ENCODE peak calls at places on chromosomes 4 and X, in seven cellular contexts. One of them, this sample, is unnamed.

GRCh38 chr4:176660561-176660960 is 132.2 kb downstream of the VEGFC start:
- DNase-seq in AG09309: no peak
- DNase-seq in transverse colon: no peak
- DNase-seq in lung: no peak
- DNase-seq in kidney epithelial cell: no peak
- DNase-seq in AG10803: no peak
- DNase-seq in fibroblast of mammary gland: no peak
- DNase-seq in this sample: no peak

GRCh38 chr4:165175879-165176278 is 31.5 kb upstream of the KLHL2 start:
- DNase-seq in AG09309: no peak
- DNase-seq in transverse colon: no peak
- DNase-seq in lung: no peak
- DNase-seq in kidney epithelial cell: no peak
- DNase-seq in AG10803: no peak
- DNase-seq in fibroblast of mammary gland: no peak
- DNase-seq in this sample: no peak

GRCh38 chr4:162984621-162985020 is 182.1 kb downstream of the NAF1 start:
- DNase-seq in AG09309: no peak
- DNase-seq in transverse colon: no peak
- DNase-seq in lung: no peak
- DNase-seq in kidney epithelial cell: no peak
- DNase-seq in AG10803: no peak
- DNase-seq in fibroblast of mammary gland: no peak
- DNase-seq in this sample: no peak

GRCh38 chr4:128846063-128846462 is 36.6 kb downstream of the JADE1 start:
- DNase-seq in AG09309: no peak
- DNase-seq in transverse colon: no peak
- DNase-seq in lung: no peak
- DNase-seq in kidney epithelial cell: no peak
- DNase-seq in AG10803: no peak
- DNase-seq in fibroblast of mammary gland: no peak
- DNase-seq in this sample: no peak

GRCh38 chr4:61555789-61556188 is 355.7 kb downstream of the ADGRL3 start:
- DNase-seq in AG09309: no peak
- DNase-seq in transverse colon: peak
- DNase-seq in lung: no peak
- DNase-seq in kidney epithelial cell: peak
- DNase-seq in AG10803: no peak
- DNase-seq in fibroblast of mammary gland: no peak
- DNase-seq in this sample: no peak

GRCh38 chr4:76301068-76301774 is 5.3 kb upstream of the STBD1 start:
- DNase-seq in AG09309: peak
- DNase-seq in transverse colon: no peak
- DNase-seq in lung: no peak
- DNase-seq in kidney epithelial cell: peak
- DNase-seq in AG10803: peak
- DNase-seq in fibroblast of mammary gland: peak
- DNase-seq in this sample: no peak

GRCh38 chrX:133045986-133046385 is 50.9 kb downstream of the USP26 start:
- DNase-seq in AG09309: no peak
- DNase-seq in transverse colon: no peak
- DNase-seq in lung: no peak
- DNase-seq in kidney epithelial cell: no peak
- DNase-seq in AG10803: peak
- DNase-seq in fibroblast of mammary gland: peak
- DNase-seq in this sample: no peak

GRCh38 chr4:40333921-40334352 is 1.2 kb upstream of the CHRNA9 start:
- DNase-seq in AG09309: no peak
- DNase-seq in transverse colon: no peak
- DNase-seq in lung: no peak
- DNase-seq in kidney epithelial cell: peak
- DNase-seq in AG10803: peak
- DNase-seq in fibroblast of mammary gland: peak
- DNase-seq in this sample: no peak

GRCh38 chr4:74555231-74555630 is 110.3 kb downstream of the AREG start:
- DNase-seq in AG09309: no peak
- DNase-seq in transverse colon: no peak
- DNase-seq in lung: no peak
- DNase-seq in kidney epithelial cell: peak
- DNase-seq in AG10803: peak
- DNase-seq in fibroblast of mammary gland: peak
- DNase-seq in this sample: no peak

GRCh38 chr4:85761803-85762202 is 286.9 kb downstream of the ARHGAP24 start:
- DNase-seq in AG09309: no peak
- DNase-seq in transverse colon: peak
- DNase-seq in lung: no peak
- DNase-seq in kidney epithelial cell: no peak
- DNase-seq in AG10803: peak
- DNase-seq in fibroblast of mammary gland: peak
- DNase-seq in this sample: no peak

GRCh38 chr4:176238157-176238608 is 30.8 kb downstream of the ASB5 start:
- DNase-seq in AG09309: peak
- DNase-seq in transverse colon: no peak
- DNase-seq in lung: no peak
- DNase-seq in kidney epithelial cell: no peak
- DNase-seq in AG10803: peak
- DNase-seq in fibroblast of mammary gland: peak
- DNase-seq in this sample: no peak

GRCh38 chr4:69054578-69055200 is 41.6 kb upstream of the UGT2B7 start:
- DNase-seq in AG09309: no peak
- DNase-seq in transverse colon: no peak
- DNase-seq in lung: no peak
- DNase-seq in kidney epithelial cell: peak
- DNase-seq in AG10803: peak
- DNase-seq in fibroblast of mammary gland: peak
- DNase-seq in this sample: no peak

GRCh38 chrX:776061-776460 is 145.5 kb downstream of the SHOX start:
- DNase-seq in AG09309: no peak
- DNase-seq in transverse colon: no peak
- DNase-seq in lung: no peak
- DNase-seq in kidney epithelial cell: no peak
- DNase-seq in AG10803: no peak
- DNase-seq in fibroblast of mammary gland: no peak
- DNase-seq in this sample: no peak

GRCh38 chrX:786441-786881 is 155.9 kb downstream of the SHOX start:
- DNase-seq in AG09309: no peak
- DNase-seq in transverse colon: no peak
- DNase-seq in lung: no peak
- DNase-seq in kidney epithelial cell: no peak
- DNase-seq in AG10803: no peak
- DNase-seq in fibroblast of mammary gland: no peak
- DNase-seq in this sample: no peak

GRCh38 chrX:784829-785228 is 154.2 kb downstream of the SHOX start:
- DNase-seq in AG09309: no peak
- DNase-seq in transverse colon: no peak
- DNase-seq in lung: no peak
- DNase-seq in kidney epithelial cell: no peak
- DNase-seq in AG10803: no peak
- DNase-seq in fibroblast of mammary gland: no peak
- DNase-seq in this sample: no peak

GRCh38 chrX:776529-777230 is 146.1 kb downstream of the SHOX start:
- DNase-seq in AG09309: no peak
- DNase-seq in transverse colon: no peak
- DNase-seq in lung: no peak
- DNase-seq in kidney epithelial cell: no peak
- DNase-seq in AG10803: no peak
- DNase-seq in fibroblast of mammary gland: no peak
- DNase-seq in this sample: no peak

GRCh38 chrX:781216-782211 is 150.9 kb downstream of the SHOX start:
- DNase-seq in AG09309: no peak
- DNase-seq in transverse colon: no peak
- DNase-seq in lung: no peak
- DNase-seq in kidney epithelial cell: no peak
- DNase-seq in AG10803: no peak
- DNase-seq in fibroblast of mammary gland: no peak
- DNase-seq in this sample: no peak
- H3K4me3 ChIP-seq in AG09309: no peak
- H3K4me3 ChIP-seq in transverse colon: no peak
- H3K4me3 ChIP-seq in lung: no peak
- H3K4me3 ChIP-seq in kidney epithelial cell: no peak
- H3K4me3 ChIP-seq in AG10803: no peak
- H3K4me3 ChIP-seq in fibroblast of mammary gland: no peak
- H3K4me3 ChIP-seq in this sample: no peak

GRCh38 chrX:20265221-20265725 is 1.4 kb downstream of the RPS6KA3 start:
- DNase-seq in AG09309: no peak
- DNase-seq in transverse colon: peak
- DNase-seq in lung: peak
- DNase-seq in kidney epithelial cell: peak
- DNase-seq in AG10803: peak
- DNase-seq in fibroblast of mammary gland: peak
- DNase-seq in this sample: no peak

GRCh38 chrX:20266810-20267598 is at the start of gene RPS6KA3:
- DNase-seq in AG09309: no peak
- DNase-seq in transverse colon: peak
- DNase-seq in lung: peak
- DNase-seq in kidney epithelial cell: peak
- DNase-seq in AG10803: peak
- DNase-seq in fibroblast of mammary gland: peak
- DNase-seq in this sample: peak

GRCh38 chrX:20265726-20266681 is 705 bp downstream of the RPS6KA3 start:
- DNase-seq in AG09309: no peak
- DNase-seq in transverse colon: peak
- DNase-seq in lung: peak
- DNase-seq in kidney epithelial cell: no peak
- DNase-seq in AG10803: peak
- DNase-seq in fibroblast of mammary gland: no peak
- DNase-seq in this sample: no peak

GRCh38 chrX:20260885-20261284 is 5.8 kb downstream of the RPS6KA3 start:
- DNase-seq in AG09309: no peak
- DNase-seq in transverse colon: no peak
- DNase-seq in lung: no peak
- DNase-seq in kidney epithelial cell: no peak
- DNase-seq in AG10803: no peak
- DNase-seq in fibroblast of mammary gland: no peak
- DNase-seq in this sample: no peak

DNA sequence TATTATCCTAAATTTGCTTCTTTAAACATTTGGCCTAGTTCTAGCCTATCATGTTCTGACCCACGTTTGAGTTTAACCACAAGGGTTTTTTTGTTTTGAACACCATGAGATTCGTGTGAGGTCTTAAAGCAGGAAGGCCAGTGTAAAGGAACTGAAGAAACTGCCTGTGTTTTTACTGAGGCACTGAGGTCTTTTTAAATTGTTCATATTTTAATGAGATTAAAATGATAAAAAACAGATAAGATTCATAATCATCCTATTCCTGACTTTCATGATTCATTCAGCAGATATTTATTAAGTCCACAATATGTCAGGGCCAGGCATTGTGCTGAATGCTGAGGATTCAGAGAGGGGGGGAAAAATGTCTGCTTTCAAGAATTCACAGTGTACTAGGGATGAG is 3.2 kb downstream of the RPS6KA3 start:
- DNase-seq in AG09309: no peak
- DNase-seq in transverse colon: no peak
- DNase-seq in lung: no peak
- DNase-seq in kidney epithelial cell: no peak
- DNase-seq in AG10803: peak
- DNase-seq in fibroblast of mammary gland: peak
- DNase-seq in this sample: no peak
- H3K4me3 ChIP-seq in AG09309: no peak
- H3K4me3 ChIP-seq in transverse colon: no peak
- H3K4me3 ChIP-seq in lung: no peak
- H3K4me3 ChIP-seq in kidney epithelial cell: no peak
- H3K4me3 ChIP-seq in AG10803: no peak
- H3K4me3 ChIP-seq in fibroblast of mammary gland: no peak
- H3K4me3 ChIP-seq in this sample: no peak

DNA sequence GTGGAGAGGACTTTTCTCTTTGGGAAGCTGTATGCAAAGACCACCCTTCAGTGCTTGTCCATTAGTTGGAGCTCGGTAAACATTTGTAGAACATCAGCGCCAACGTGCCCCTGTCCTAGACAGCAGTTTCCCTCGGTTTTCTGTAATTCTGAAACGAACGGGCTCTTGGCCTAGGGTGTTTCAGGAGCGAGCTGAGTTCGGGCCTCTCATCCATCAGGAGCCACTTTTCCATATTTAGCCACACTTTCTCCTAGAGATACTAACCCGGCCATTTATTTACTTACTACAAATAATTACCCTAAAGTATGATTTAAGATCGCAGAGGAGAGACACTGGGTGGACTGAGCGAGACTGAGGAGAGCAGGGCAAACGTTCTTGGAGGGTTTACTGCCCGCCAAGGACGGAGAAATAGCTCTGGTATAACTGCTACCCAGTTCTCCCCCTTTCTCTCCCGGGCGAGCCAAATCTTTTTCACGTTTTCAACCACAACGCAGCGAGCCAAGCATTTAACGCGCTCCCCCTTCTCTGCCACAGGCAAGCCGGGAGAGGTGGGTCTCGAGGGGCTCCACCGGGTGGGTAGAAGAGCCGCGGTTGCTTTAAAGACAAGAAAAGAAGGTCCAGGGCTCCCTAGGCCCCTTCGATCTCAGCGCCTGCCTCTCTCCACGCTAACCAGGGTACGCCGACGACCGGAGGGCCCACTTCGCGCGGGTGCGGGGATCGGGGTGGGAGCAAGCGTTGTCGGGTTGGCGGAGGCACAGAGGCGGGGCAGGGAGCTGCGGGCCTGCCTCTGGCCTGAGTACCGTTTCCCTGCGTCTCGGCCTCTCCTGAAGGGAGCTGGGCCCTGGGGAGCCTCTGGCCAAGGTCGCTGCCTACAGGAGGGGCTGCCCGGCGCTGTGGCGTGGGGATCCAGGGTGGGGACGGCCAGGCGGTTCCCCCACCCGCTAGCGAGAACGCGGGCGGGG is 10.8 kb upstream of the PITX2 start:
- DNase-seq in AG09309: no peak
- DNase-seq in transverse colon: no peak
- DNase-seq in lung: no peak
- DNase-seq in kidney epithelial cell: no peak
- DNase-seq in AG10803: peak
- DNase-seq in fibroblast of mammary gland: no peak
- DNase-seq in this sample: no peak
- H3K4me3 ChIP-seq in AG09309: no peak
- H3K4me3 ChIP-seq in transverse colon: no peak
- H3K4me3 ChIP-seq in lung: no peak
- H3K4me3 ChIP-seq in kidney epithelial cell: no peak
- H3K4me3 ChIP-seq in AG10803: peak
- H3K4me3 ChIP-seq in fibroblast of mammary gland: no peak
- H3K4me3 ChIP-seq in this sample: no peak

DNA sequence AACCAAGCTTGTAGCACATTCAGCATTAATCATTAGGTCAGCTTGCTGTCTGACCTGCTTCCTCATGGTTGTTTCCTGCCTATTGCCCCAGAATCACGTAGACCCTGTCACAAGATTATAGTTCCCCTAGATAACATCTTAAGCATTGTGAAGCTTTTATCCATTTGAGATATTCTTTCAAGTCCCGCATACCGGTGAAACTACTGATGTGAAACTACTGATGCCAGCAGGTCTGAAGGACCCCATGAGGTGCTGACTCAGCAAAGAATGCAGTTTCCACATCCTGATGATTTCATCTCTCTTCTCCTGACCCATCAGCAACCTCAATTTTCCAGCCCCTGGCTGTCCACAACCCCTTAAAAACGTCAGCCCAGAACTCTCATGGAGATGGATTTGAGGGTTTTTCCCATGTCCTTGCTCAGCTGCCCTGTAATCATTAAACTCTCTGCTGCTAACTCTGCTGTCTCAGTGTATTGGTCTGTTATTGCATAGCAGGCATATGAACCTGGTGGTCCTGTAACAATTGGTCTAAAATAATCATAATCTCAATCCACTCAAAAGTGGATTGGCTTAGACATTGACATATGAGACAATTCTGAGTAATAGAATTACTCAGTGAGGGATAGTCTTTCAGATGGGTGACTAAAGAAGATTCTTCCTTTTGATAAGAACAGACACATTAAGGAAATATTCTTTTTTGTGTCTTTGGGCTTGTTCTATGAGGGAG is 26.3 kb upstream of the UBA6 start:
- DNase-seq in AG09309: no peak
- DNase-seq in transverse colon: no peak
- DNase-seq in lung: no peak
- DNase-seq in kidney epithelial cell: peak
- DNase-seq in AG10803: peak
- DNase-seq in fibroblast of mammary gland: peak
- DNase-seq in this sample: no peak
- H3K4me3 ChIP-seq in AG09309: no peak
- H3K4me3 ChIP-seq in transverse colon: no peak
- H3K4me3 ChIP-seq in lung: no peak
- H3K4me3 ChIP-seq in kidney epithelial cell: no peak
- H3K4me3 ChIP-seq in AG10803: no peak
- H3K4me3 ChIP-seq in fibroblast of mammary gland: no peak
- H3K4me3 ChIP-seq in this sample: no peak